ENCODE peak calls at places on chromosomes 11 and 22, in nine cellular contexts. M is astrocyte, Y is body of pancreas, V is brain microvascular endothelial cell, K is coronary artery, W is left ventricle myocardium inferior, G is ovary, D is A549, J is Peyer's patch. F is an unnamed sample.

GRCh38 chr11:12294613-12295012 is 82.8 kb upstream of the PARVA start:
- DNase-seq in M (no peak), W (no peak), K (no peak), V (no peak), J (no peak), G (no peak), Y (no peak), D (no peak), F (no peak)

GRCh38 chr22:42404266-42404665 is 27.9 kb downstream of the NFAM1 start:
- DNase-seq in G (no peak), K (no peak), M (no peak), V (no peak), Y (no peak), D (no peak), J (no peak), W (no peak), F (no peak)

GRCh38 chr11:1444321-1444720 is 42.3 kb downstream of the MOB2 start:
- DNase-seq in J (no peak), G (no peak), D (no peak), K (no peak), M (no peak), Y (no peak), V (no peak), W (no peak), F (no peak)

GRCh38 chr11:83087035-83087434 is 15.3 kb upstream of the RAB30 start:
- DNase-seq in D (peak), G (no peak), J (no peak), M (no peak), W (no peak), K (no peak), Y (no peak), V (no peak), F (no peak)

GRCh38 chr11:123641495-123641840 is 13.0 kb downstream of the SCN3B start:
- DNase-seq in V (no peak), M (no peak), W (no peak), J (no peak), Y (no peak), D (no peak), G (no peak), K (no peak), F (no peak)

GRCh38 chr11:113475160-113475761 is at the start of gene DRD2:
- DNase-seq in M (no peak), W (no peak), G (peak), D (no peak), K (no peak), V (no peak), J (no peak), Y (no peak), F (no peak)

GRCh38 chr22:35446365-35446764 is 46.4 kb downstream of the MCM5 start:
- DNase-seq in D (no peak), W (no peak), V (peak), K (no peak), M (peak), Y (no peak), G (no peak), J (peak), F (no peak)

GRCh38 chr22:39592104-39593060 is 21.8 kb downstream of the CACNA1I start:
- DNase-seq in J (no peak), G (peak), V (peak), D (peak), Y (peak), K (no peak), W (no peak), M (peak), F (no peak)

GRCh38 chr11:2932850-2933251 is 3.6 kb upstream of the PHLDA2 start:
- DNase-seq in G (no peak), W (no peak), V (peak), D (no peak), K (no peak), Y (no peak), M (peak), J (peak), F (no peak)

GRCh38 chr11:22703040-22703439 is 36.6 kb downstream of the GAS2 start:
- DNase-seq in M (peak), W (no peak), G (no peak), D (peak), J (no peak), K (no peak), Y (peak), V (peak), F (no peak)

GRCh38 chr11:72576196-72576595 is 98.0 kb downstream of the PDE2A start:
- DNase-seq in G (no peak), W (no peak), K (peak), J (peak), D (no peak), M (no peak), Y (no peak), V (no peak), F (no peak)

GRCh38 chr11:133827556-133827955 is 17.8 kb downstream of the SPATA19 start:
- DNase-seq in W (no peak), K (peak), M (no peak), J (no peak), D (no peak), Y (no peak), G (no peak), V (no peak), F (peak)

GRCh38 chr11:64698427-64698826 is 24.6 kb downstream of the NRXN2 start:
- DNase-seq in K (no peak), G (no peak), D (no peak), V (no peak), W (no peak), Y (no peak), J (no peak), M (no peak), F (no peak)

GRCh38 chr11:18706330-18707243 is 8.0 kb downstream of the TMEM86A start:
- DNase-seq in K (no peak), V (no peak), D (no peak), Y (peak), G (peak), W (peak), M (no peak), J (peak), F (no peak)

GRCh38 chr11:45994421-45995341 is 72.2 kb downstream of the LARGE2 start:
- DNase-seq in K (no peak), J (no peak), M (peak), Y (no peak), G (no peak), D (no peak), V (peak), W (no peak), F (no peak)

GRCh38 chr22:22893891-22894739 is 6.5 kb downstream of the IGLL5 start:
- DNase-seq in G (no peak), V (no peak), K (no peak), W (no peak), D (no peak), J (peak), M (no peak), Y (no peak), F (no peak)

GRCh38 chr11:118607401-118608267 is at the start of gene PHLDB1:
- DNase-seq in V (peak), G (peak), J (peak), M (peak), D (peak), W (peak), K (peak), Y (peak), F (no peak)

GRCh38 chr22:50139843-50140415 is 30.6 kb upstream of the PANX2 start:
- DNase-seq in J (no peak), W (no peak), D (no peak), V (no peak), M (no peak), K (peak), G (no peak), Y (no peak), F (no peak)

GRCh38 chr11:41283196-41283930 is 176.1 kb downstream of the LRRC4C start:
- DNase-seq in M (peak), J (no peak), G (no peak), K (no peak), V (no peak), Y (no peak), W (no peak), D (no peak), F (no peak)

GRCh38 chr11:6757373-6757967 is 14.3 kb downstream of the OR2AG2 start:
- DNase-seq in M (peak), J (peak), W (peak), Y (peak), K (no peak), D (peak), V (peak), G (peak), F (peak)

GRCh38 chr11:119169272-119169719 is 771 bp downstream of the NLRX1 start:
- DNase-seq in M (peak), D (peak), K (peak), J (no peak), Y (peak), G (no peak), W (peak), V (no peak), F (no peak)

GRCh38 chr11:58742140-58742539 is 10.4 kb upstream of the GLYAT start:
- DNase-seq in J (no peak), K (no peak), M (no peak), G (no peak), V (no peak), Y (no peak), D (no peak), W (no peak), F (no peak)

GRCh38 chr22:31091106-31091975 is 10.2 kb downstream of the SMTN start:
- DNase-seq in K (peak), D (no peak), J (no peak), W (no peak), G (peak), Y (no peak), M (no peak), V (no peak), F (no peak)

GRCh38 chr11:86940122-86940777 is 14.9 kb downstream of the FZD4 start:
- DNase-seq in W (peak), D (no peak), V (peak), Y (peak), K (no peak), G (peak), M (peak), J (no peak), F (no peak)

GRCh38 chr22:24553597-24554315 is 1.2 kb downstream of the GUCD1 start:
- DNase-seq in D (no peak), M (no peak), J (peak), V (peak), G (peak), W (peak), Y (no peak), K (no peak), F (no peak)

GRCh38 chr11:19607656-19608360 is 104.8 kb upstream of the NAV2 start:
- DNase-seq in Y (no peak), G (no peak), K (no peak), J (no peak), V (no peak), M (no peak), D (no peak), W (no peak), F (peak)

GRCh38 chr11:42591841-42592240 is 720.0 kb upstream of the API5 start:
- DNase-seq in M (no peak), W (no peak), K (no peak), G (no peak), Y (no peak), J (no peak), D (no peak), V (no peak), F (no peak)

DNA sequence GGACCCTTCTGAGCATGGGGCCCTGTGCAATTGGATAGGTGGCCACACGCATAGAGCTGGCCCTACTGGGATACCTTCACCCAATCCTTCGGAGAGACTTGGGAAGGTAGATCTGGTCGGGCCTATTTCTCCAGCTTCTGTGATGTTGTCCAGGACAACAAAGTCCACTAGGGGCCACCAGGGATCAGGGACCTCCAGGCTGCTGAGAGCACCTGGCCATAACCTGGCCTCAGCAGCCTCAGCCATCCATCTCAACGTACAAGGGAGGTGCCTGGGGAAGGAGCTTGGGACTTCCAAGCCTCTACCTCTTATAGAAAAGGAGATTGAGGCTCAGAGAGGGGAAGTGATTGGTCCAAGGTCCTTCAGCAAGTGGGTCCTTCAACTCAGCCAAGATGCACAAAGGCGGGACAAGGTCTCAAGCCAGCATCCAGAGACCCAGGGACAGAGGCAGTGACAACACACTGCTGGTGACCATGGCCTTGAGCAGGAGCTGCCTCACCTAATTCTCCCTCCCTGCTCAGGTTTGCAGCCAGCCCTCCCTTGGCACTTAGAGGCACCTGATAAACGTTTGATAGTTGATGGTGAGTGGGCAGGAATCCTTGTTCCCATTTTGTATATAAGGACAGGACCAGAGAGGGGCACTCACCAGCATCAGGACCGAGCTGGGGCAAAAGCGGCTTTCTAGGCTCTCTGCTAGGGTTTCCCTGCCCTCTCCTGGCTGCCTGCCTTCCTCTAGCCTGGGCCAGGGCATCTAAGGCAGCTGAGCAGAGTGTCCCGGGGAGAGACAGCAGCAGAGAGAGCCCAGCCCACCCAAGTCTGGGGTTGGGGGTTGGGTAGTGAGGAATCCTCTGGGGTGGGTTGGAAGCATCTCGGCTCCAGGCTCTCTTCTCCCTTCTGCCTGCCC is 4.5 kb downstream of the RAC2 start:
- DNase-seq in Y (no peak), W (no peak), V (no peak), J (peak), G (no peak), D (no peak), M (no peak), K (no peak), F (no peak)
- H3K27ac ChIP-seq in Y (no peak), W (no peak), V (no peak), J (no peak), G (no peak), D (no peak), M (no peak), K (no peak), F (no peak)

GRCh38 chr11:115166826-115167225 is 337.4 kb downstream of the CADM1 start:
- DNase-seq in K (no peak), W (no peak), G (no peak), D (no peak), J (no peak), M (peak), Y (no peak), V (no peak), F (no peak)
- H3K27ac ChIP-seq in K (no peak), W (no peak), G (no peak), D (no peak), J (no peak), M (no peak), Y (no peak), V (no peak), F (no peak)

GRCh38 chr11:44931466-44931865 is 19.2 kb downstream of the TP53I11 start:
- DNase-seq in G (no peak), V (no peak), J (no peak), D (no peak), K (no peak), Y (no peak), W (no peak), M (no peak), F (no peak)

GRCh38 chr11:44936951-44937543 is 13.6 kb downstream of the TP53I11 start:
- DNase-seq in Y (no peak), W (no peak), D (no peak), K (no peak), J (no peak), M (no peak), G (no peak), V (no peak), F (no peak)

GRCh38 chr11:44936527-44936926 is 14.2 kb downstream of the TP53I11 start:
- DNase-seq in W (peak), V (peak), M (peak), K (no peak), D (peak), J (peak), G (peak), Y (peak), F (peak)

GRCh38 chr11:44934110-44934509 is 16.6 kb downstream of the TP53I11 start:
- DNase-seq in V (no peak), J (no peak), D (no peak), W (no peak), G (no peak), Y (no peak), K (no peak), M (no peak), F (no peak)

GRCh38 chr11:44934735-44935250 is 15.9 kb downstream of the TP53I11 start:
- DNase-seq in M (no peak), W (no peak), V (no peak), G (no peak), K (no peak), J (no peak), Y (no peak), D (no peak), F (no peak)
- H3K27ac ChIP-seq in M (no peak), W (no peak), V (no peak), G (no peak), K (no peak), J (no peak), Y (no peak), D (no peak), F (no peak)

GRCh38 chr11:124876818-124877630 is 11.8 kb downstream of the ROBO3 start:
- DNase-seq in D (no peak), W (no peak), K (peak), G (peak), Y (no peak), V (no peak), J (no peak), M (no peak), F (no peak)
- H3K27ac ChIP-seq in D (peak), W (peak), K (peak), G (peak), Y (peak), V (no peak), J (peak), M (peak), F (peak)

DNA sequence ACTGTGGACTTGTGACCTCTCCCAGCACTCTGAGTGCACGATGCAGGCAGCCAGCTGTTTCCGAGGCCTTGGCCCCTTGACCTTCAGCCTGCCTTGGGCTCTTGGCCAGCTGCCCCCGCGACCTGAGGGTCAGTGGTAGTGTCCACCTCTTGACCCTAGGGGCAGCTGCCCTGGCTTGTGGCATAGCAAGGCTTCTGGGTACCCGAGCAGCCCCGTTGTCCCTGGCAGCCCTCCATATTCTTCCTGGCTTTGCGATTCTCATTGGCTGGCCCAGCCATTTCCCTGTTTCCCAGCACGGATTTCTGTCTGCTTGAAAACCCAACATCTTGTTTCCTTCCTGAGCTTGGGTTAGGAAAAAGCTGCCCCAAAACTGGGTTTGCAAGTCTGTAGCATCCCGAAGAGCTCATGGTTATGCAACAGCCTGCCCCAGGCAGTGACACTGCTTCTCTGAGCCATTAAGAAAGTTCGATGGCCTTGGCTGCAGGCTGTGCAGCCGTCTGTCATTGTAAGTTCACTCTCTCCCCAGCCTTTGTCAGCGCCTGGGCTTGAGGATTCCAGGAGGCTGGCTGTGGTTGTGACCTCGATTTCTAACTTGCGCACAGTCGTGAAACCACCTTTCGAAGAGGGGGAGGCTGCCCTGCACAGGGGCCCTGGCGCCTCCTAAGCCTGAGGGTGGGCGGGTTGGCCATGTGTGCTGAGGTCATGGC is 48.8 kb downstream of the FBLN1 start:
- DNase-seq in K (no peak), Y (no peak), D (no peak), V (no peak), G (peak), J (no peak), W (no peak), M (no peak), F (no peak)
- H3K27ac ChIP-seq in K (peak), Y (no peak), D (peak), V (no peak), G (peak), J (peak), W (peak), M (no peak), F (peak)

GRCh38 chr11:10900686-10901415 is 43.0 kb upstream of the ZBED5 start:
- DNase-seq in Y (no peak), D (peak), G (no peak), W (no peak), K (no peak), M (peak), V (no peak), J (no peak), F (no peak)
- H3K27ac ChIP-seq in Y (no peak), D (peak), G (peak), W (peak), K (peak), M (peak), V (peak), J (peak), F (peak)

DNA sequence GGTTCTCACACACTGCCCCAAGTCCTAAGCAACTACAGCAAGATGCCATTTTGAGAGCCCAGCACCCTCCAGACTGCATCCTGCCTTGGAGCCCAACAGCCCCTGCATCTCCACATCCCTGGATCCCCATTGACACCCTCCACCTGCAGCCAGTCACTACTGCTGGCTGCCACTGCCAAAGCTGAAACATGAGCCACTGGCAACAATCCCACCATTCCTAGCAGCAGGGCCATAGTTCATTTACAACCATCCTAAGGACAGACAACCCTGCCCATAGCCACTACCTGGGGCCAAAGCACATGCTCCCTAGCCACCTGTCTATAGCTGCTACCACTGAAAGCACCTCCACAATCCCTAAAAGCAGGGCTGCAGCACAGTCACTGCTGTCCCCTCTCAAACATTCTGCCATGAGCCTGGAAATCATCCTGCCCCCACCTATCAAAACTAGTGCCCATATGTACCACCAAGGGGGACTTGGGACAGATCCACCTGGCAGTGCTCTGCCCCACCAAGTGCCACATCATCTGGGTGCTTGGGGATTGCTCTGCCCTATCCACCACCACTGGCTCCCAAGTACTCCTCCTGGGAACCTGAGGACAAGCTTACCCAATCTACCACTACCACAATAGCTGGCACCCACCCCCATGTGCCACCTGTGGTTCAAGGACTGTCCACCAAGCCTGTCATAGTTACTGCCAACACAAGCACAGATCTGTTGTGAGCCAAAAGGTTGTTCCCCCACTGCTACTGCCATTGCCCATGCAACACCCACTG is 138.8 kb upstream of the SOX6 start:
- DNase-seq in J (no peak), V (no peak), M (no peak), Y (no peak), K (no peak), D (no peak), G (no peak), W (no peak), F (no peak)
- H3K27ac ChIP-seq in J (no peak), V (no peak), M (no peak), Y (no peak), K (no peak), D (no peak), G (no peak), W (no peak), F (no peak)

GRCh38 chr22:37310075-37310606 is 27.8 kb downstream of the CYTH4 start:
- DNase-seq in V (no peak), G (no peak), K (no peak), D (no peak), Y (no peak), J (no peak), W (no peak), M (no peak), F (no peak)
- H3K27ac ChIP-seq in V (no peak), G (no peak), K (peak), D (no peak), Y (no peak), J (peak), W (no peak), M (no peak), F (no peak)

GRCh38 chr11:109734602-109735001 is 312.6 kb downstream of the C11orf87 start:
- DNase-seq in Y (no peak), G (no peak), J (no peak), D (no peak), K (no peak), M (peak), V (no peak), W (no peak), F (no peak)
- H3K27ac ChIP-seq in Y (no peak), G (no peak), J (no peak), D (no peak), K (no peak), M (no peak), V (no peak), W (no peak), F (peak)

GRCh38 chr22:19990609-19991394 is 25.8 kb downstream of the ARVCF start:
- DNase-seq in M (no peak), Y (no peak), W (no peak), V (no peak), G (peak), D (no peak), J (no peak), K (no peak), F (no peak)
- H3K27ac ChIP-seq in M (no peak), Y (no peak), W (peak), V (no peak), G (no peak), D (no peak), J (no peak), K (peak), F (peak)

F was measured in esophagus muscularis mucosa.